ENCODE peak calls at places on chromosomes 5 and 9, in four cellular contexts. P is small intestine; H is CD8-positive, alpha-beta T cell; N is GM23338. G is an unnamed sample. For H3K27me3 and H3K4me1, the result is how much of the 10 kb centered on the place peaks cover.

GRCh38 chr9:132742821-132743311 is 72.6 kb downstream of the GTF3C4 start:
- DNase-seq in P (no peak), H (no peak), N (peak), G (no peak)

GRCh38 chr5:120684749-120685415 is 220.8 kb downstream of the PRR16 start:
- DNase-seq in P (no peak), H (no peak), N (peak), G (no peak)

GRCh38 chr5:12691330-12691729 is 787.1 kb upstream of the CTNND2 start:
- DNase-seq in P (no peak), H (no peak), N (no peak), G (no peak)

GRCh38 chr9:106468431-106468830 is 394.5 kb upstream of the ZNF462 start:
- DNase-seq in P (no peak), H (no peak), N (no peak), G (no peak)

GRCh38 chr5:142016576-142016975 is 3.7 kb upstream of the GNPDA1 start:
- DNase-seq in P (no peak), H (peak), N (no peak), G (no peak)

GRCh38 chr9:131485728-131486381 is 16.9 kb upstream of the POMT1 start:
- DNase-seq in P (no peak), H (no peak), N (no peak), G (no peak)

GRCh38 chr5:176652136-176652535 is 4.9 kb downstream of the TSPAN17 start:
- DNase-seq in P (no peak), H (no peak), N (peak), G (no peak)

GRCh38 chr9:136545065-136545965 is 533 bp downstream of the NOTCH1 start:
- DNase-seq in P (no peak), H (peak), N (no peak), G (peak)

GRCh38 chr5:171861383-171861782 is 75.8 kb downstream of the SMIM23 start:
- DNase-seq in P (no peak), H (no peak), N (no peak), G (no peak)

GRCh38 chr5:102691434-102691833 is 63.7 kb upstream of the PAM start:
- DNase-seq in P (no peak), H (no peak), N (no peak), G (no peak)

GRCh38 chr5:35331941-35332340 is 101.7 kb upstream of the PRLR start:
- DNase-seq in P (no peak), H (no peak), N (no peak), G (no peak)

GRCh38 chr5:59905217-59905616 is 11.7 kb upstream of the PDE4D start:
- DNase-seq in P (no peak), H (no peak), N (no peak), G (no peak)

GRCh38 chr5:132010645-132011560 is 555 bp downstream of the ACSL6 start:
- DNase-seq in P (no peak), H (no peak), N (peak), G (no peak)

GRCh38 chr9:98900725-98901124 is 43.0 kb upstream of the COL15A1 start:
- DNase-seq in P (no peak), H (no peak), N (no peak), G (no peak)

GRCh38 chr5:178330791-178331404 is 98.3 kb upstream of the PHYKPL start:
- DNase-seq in P (no peak), H (no peak), N (no peak), G (no peak)

GRCh38 chr5:18305288-18305899 is 671.1 kb downstream of the TAF11L14 start:
- DNase-seq in P (peak), H (no peak), N (peak), G (no peak)

GRCh38 chr5:17951392-17952169 is 317.3 kb downstream of the TAF11L14 start:
- DNase-seq in P (no peak), H (no peak), N (peak), G (no peak)

GRCh38 chr5:123035320-123035949 is 1.1 kb downstream of the PPIC start:
- DNase-seq in P (peak), H (no peak), N (peak), G (no peak)

GRCh38 chr5:61047346-61047745 is 102.3 kb downstream of the NDUFAF2 start:
- DNase-seq in P (no peak), H (no peak), N (no peak), G (no peak)

GRCh38 chr5:61048534-61048933 is 103.5 kb downstream of the NDUFAF2 start:
- DNase-seq in P (no peak), H (no peak), N (no peak), G (no peak)

GRCh38 chr5:61052870-61053269 is 107.9 kb downstream of the NDUFAF2 start:
- DNase-seq in P (peak), H (no peak), N (no peak), G (no peak)

GRCh38 chr5:61053937-61054336 is 108.3 kb downstream of the SMIM15 start:
- DNase-seq in P (no peak), H (no peak), N (no peak), G (no peak)

GRCh38 chr5:61051267-61051666 is 106.3 kb downstream of the NDUFAF2 start:
- DNase-seq in P (peak), H (no peak), N (no peak), G (no peak)
- H3K27me3 ChIP-seq in P (under half), H (under half), N (under half), G (under half)

GRCh38 chr5:72252574-72253155 is 67.4 kb downstream of the MRPS27 start:
- DNase-seq in P (no peak), H (no peak), N (no peak), G (no peak)

GRCh38 chr5:72252008-72252407 is 68.0 kb downstream of the MRPS27 start:
- DNase-seq in P (no peak), H (no peak), N (no peak), G (no peak)

GRCh38 chr5:72255670-72256069 is 64.4 kb downstream of the MRPS27 start:
- DNase-seq in P (peak), H (no peak), N (no peak), G (no peak)

GRCh38 chr5:72256536-72256935 is 63.5 kb downstream of the MRPS27 start:
- DNase-seq in P (no peak), H (no peak), N (no peak), G (no peak)

DNA sequence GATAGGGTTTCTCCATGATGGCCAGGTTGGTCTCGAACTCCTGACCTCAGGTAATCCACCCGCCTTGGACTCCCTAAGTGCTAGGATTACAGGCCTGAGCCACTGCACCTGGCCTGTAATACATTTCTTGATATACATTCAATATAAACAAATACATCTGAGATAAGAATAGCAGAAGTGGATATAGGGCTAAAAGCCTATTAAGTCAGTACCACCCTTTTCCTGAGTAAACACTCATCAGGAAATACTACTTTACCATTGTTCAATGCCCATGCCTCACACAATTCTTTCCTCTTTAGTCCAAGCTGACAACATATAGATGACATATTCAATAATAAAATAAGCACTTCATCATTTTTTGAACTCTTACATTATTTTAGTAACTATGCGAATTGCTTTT is 64.8 kb downstream of the MRPS27 start:
- DNase-seq in P (peak), H (no peak), N (no peak), G (no peak)
- H3K4me1 ChIP-seq in P (under half), H (under half), N (under half), G (under half)

GRCh38 chr5:73299665-73300435 is 126.9 kb downstream of the TMEM174 start:
- DNase-seq in P (no peak), H (no peak), N (peak), G (no peak)

GRCh38 chr5:73300520-73301207 is 127.7 kb downstream of the TMEM174 start:
- DNase-seq in P (no peak), H (no peak), N (peak), G (no peak)

GRCh38 chr5:73302797-73303138 is 129.8 kb downstream of the TMEM174 start:
- DNase-seq in P (no peak), H (no peak), N (no peak), G (no peak)

GRCh38 chr5:73303139-73304079 is 130.4 kb downstream of the TMEM174 start:
- DNase-seq in P (no peak), H (no peak), N (peak), G (no peak)

GRCh38 chr5:73301208-73302088 is 128.5 kb downstream of the TMEM174 start:
- DNase-seq in P (no peak), H (no peak), N (peak), G (no peak)
- H3K27me3 ChIP-seq in P (half or more), H (under half), N (half or more), G (half or more)

GRCh38 chr5:148808864-148809642 is 17.4 kb upstream of the ADRB2 start:
- DNase-seq in P (peak), H (peak), N (no peak), G (no peak)

GRCh38 chr5:148807845-148808244 is 18.6 kb upstream of the ADRB2 start:
- DNase-seq in P (peak), H (no peak), N (no peak), G (no peak)

GRCh38 chr5:148801682-148802276 is 24.6 kb upstream of the ADRB2 start:
- DNase-seq in P (no peak), H (no peak), N (no peak), G (no peak)

GRCh38 chr5:148806520-148806931 is 19.9 kb upstream of the ADRB2 start:
- DNase-seq in P (no peak), H (no peak), N (no peak), G (no peak)

GRCh38 chr5:148805323-148806290 is 20.8 kb upstream of the ADRB2 start:
- DNase-seq in P (no peak), H (no peak), N (peak), G (no peak)
- H3K4me1 ChIP-seq in P (under half), H (under half), N (under half), G (under half)

GRCh38 chr5:173757817-173758216 is 130.3 kb upstream of the CPEB4 start:
- DNase-seq in P (no peak), H (no peak), N (no peak), G (no peak)
- H3K27me3 ChIP-seq in P (under half), H (under half), N (under half), G (under half)

DNA sequence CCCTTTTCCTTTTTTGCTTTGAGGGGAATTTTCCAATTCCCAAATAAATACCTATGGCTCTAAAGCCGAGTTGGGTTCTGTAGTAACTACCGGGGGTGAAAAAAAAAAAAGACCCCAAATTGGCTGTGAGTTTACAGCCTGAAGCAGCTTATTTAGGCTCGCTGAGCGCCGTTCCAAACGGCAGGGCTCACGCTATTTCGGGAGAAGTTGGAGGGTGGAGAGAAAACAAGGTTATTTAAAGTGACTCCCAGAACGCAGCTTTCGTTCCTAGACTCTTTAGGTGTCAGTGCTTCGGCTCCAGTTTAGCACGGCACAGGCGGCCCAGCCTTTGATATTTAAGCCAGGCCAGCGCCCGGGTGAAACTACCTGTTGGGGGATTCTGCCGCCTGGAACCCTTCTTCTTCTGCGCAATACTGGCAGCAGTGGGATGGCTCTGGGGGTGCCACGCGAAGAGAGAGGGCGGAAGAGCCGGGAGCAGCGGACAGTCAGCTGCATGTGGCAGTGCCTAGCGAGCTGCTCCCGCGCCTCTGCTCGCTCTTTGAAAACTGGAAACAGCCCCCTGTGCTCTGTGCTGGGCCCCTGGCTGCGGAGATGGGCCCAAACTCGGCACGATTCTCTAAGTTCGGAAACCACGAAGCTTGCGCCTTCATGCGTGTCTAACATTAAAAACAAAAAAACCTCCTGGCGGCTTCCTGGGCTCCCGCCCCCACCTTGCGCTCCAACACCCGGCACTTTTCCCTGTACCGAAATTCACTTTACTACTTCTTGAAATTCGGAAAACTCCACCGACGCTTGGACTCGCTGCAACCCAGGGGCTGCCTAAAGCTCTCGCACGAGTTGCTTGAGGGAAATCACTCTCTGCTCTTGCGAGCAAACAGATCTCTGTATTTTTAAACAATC is 34.5 kb upstream of the NFIB start:
- DNase-seq in P (peak), H (no peak), N (peak), G (no peak)
- H3K4me1 ChIP-seq in P (under half), H (under half), N (half or more), G (under half)

DNA sequence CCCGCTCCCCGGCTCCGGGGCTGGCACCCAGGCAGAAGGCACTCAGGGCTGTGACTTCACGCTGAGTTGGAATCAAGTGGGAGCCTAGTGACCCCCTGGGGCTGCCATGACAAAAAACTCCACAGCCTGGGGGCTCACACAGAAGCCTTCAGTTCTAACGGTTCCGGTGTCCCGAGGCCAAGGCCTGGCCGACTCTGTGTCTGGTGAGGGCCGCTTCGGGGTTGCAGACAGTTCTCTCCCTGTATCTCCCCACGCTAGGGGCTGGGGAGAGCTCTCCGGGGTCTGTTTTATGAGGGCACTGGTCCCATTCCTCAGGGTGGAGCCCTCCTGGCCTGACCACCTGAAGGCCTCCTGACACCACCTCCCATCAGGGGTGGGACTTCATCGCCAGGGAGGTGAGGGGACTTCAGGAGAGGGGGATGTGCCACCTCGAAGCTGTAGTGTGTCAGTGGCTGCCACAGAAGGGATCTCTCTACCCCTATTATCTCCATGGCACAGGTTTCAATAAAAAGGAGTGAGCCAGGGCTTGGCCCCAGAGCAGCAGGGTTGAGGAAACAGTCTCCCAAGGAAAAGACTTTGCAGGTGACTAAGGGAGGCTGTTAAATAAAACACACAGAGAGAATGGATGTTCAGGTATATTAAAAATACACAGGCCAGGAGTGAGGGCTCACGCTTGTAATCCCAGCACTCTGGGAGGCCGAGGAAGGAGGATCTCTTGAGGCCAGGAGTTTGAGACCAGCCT is 1.5 kb upstream of the SLC6A3 start:
- DNase-seq in P (no peak), H (no peak), N (no peak), G (no peak)
- H3K27me3 ChIP-seq in P (under half), H (under half), N (half or more), G (under half)

GRCh38 chr9:121349009-121349408 is 21.0 kb downstream of the STOM start:
- DNase-seq in P (no peak), H (no peak), N (no peak), G (no peak)

GRCh38 chr9:121344062-121344696 is 25.9 kb downstream of the STOM start:
- DNase-seq in P (no peak), H (no peak), N (no peak), G (no peak)

GRCh38 chr9:121348321-121348720 is 21.7 kb downstream of the STOM start:
- DNase-seq in P (no peak), H (no peak), N (no peak), G (no peak)

GRCh38 chr9:121340676-121341392 is 29.2 kb downstream of the STOM start:
- DNase-seq in P (no peak), H (no peak), N (no peak), G (no peak)

DNA sequence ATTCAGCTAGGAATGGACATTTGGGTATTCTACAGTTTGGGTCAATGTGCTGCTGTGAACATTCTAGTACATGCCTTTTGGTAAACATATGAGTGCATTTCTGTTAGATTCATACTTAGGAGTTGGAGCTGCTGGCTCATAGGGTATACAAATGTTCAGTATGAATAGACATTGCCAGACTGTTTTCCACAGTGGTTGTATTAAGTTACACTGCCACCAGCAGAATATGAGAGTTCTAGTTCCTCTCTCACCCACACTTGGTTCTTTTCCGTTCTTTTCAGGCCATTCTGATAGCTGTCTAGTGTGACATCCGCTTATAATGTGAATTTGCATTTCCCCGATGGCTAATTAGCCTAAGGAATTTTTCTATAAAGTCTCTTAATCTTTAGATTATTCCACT is 25.0 kb downstream of the STOM start:
- DNase-seq in P (no peak), H (no peak), N (no peak), G (no peak)
- H3K4me1 ChIP-seq in P (under half), H (under half), N (under half), G (under half)

GRCh38 chr9:128411373-128412119 is 9.1 kb upstream of the CERCAM start:
- DNase-seq in P (no peak), H (no peak), N (no peak), G (no peak)

GRCh38 chr9:128408963-128409431 is 11.7 kb upstream of the CERCAM start:
- DNase-seq in P (no peak), H (no peak), N (peak), G (no peak)

GRCh38 chr9:128412120-128412790 is 8.4 kb upstream of the CERCAM start:
- DNase-seq in P (no peak), H (peak), N (peak), G (peak)

GRCh38 chr9:128409450-128409849 is 11.2 kb upstream of the CERCAM start:
- DNase-seq in P (no peak), H (no peak), N (no peak), G (no peak)

DNA sequence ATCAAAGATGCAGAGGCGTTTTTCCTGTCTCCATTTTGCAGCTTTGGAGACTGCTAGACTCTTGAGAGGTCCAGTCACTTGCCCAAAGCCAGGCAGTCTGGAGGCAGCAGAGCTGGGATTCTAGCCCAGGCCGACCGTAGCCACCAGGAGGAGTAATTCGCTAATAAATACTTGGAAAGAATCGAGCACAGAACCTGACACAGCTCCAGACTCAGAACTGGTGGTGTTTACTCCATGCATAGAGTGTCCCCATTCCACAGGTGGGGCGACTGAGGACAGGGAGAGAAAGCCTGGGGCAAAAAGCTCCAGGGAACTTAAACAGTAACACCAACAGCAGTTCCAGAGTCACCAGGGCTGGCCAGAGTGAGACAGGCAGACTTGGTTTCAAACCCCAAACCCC is 10.7 kb upstream of the CERCAM start:
- DNase-seq in P (no peak), H (no peak), N (peak), G (no peak)
- H3K27me3 ChIP-seq in P (under half), H (under half), N (half or more), G (under half)

G was measured in CD8-positive, alpha-beta memory T cell.